ENCODE peak calls at places on chromosomes 5 and 9, in ten cellular contexts. R, K, Z, T, F, U, N, D, P and Q are unnamed samples.

GRCh38 chr5:171272996-171273970 is 35.8 kb upstream of the TLX3 start:
- DNase-seq in R (no peak), K (no peak), U (peak), Z (no peak), P (no peak), F (no peak), T (peak), D (no peak), N (no peak), Q (no peak)

GRCh38 chr5:84344788-84345187 is 39.9 kb downstream of the EDIL3 start:
- DNase-seq in U (no peak), R (no peak), K (no peak), P (no peak), Z (no peak), D (no peak), T (no peak), F (no peak), N (no peak), Q (no peak)

GRCh38 chr5:3392306-3392939 is 203.2 kb upstream of the IRX1 start:
- DNase-seq in N (no peak), T (no peak), U (no peak), K (no peak), R (no peak), Z (no peak), P (no peak), D (no peak), F (peak), Q (no peak)

GRCh38 chr5:57176350-57176857 is 2.5 kb downstream of the GPBP1 start:
- DNase-seq in U (no peak), T (peak), R (no peak), N (no peak), F (no peak), Z (no peak), K (no peak), P (no peak), D (no peak), Q (no peak)

GRCh38 chr5:122501087-122501435 is 189.0 kb downstream of the SNCAIP start:
- DNase-seq in K (no peak), P (no peak), R (no peak), D (no peak), Z (no peak), F (no peak), N (no peak), U (no peak), T (peak), Q (no peak)

GRCh38 chr5:176653401-176653800 is 6.1 kb downstream of the TSPAN17 start:
- DNase-seq in U (no peak), F (no peak), P (no peak), K (no peak), Z (no peak), T (peak), R (no peak), D (no peak), N (no peak), Q (no peak)

GRCh38 chr5:120769291-120769872 is 305.3 kb downstream of the PRR16 start:
- DNase-seq in N (no peak), U (no peak), K (no peak), P (no peak), Z (no peak), T (peak), F (no peak), D (no peak), R (no peak), Q (no peak)

GRCh38 chr9:34059954-34060353 is 11.3 kb upstream of the UBAP2 start:
- DNase-seq in D (no peak), N (no peak), R (no peak), U (no peak), K (no peak), T (no peak), Z (no peak), F (no peak), P (no peak), Q (no peak)

GRCh38 chr5:107619781-107620180 is 51.0 kb downstream of the EFNA5 start:
- DNase-seq in T (no peak), P (no peak), F (no peak), K (no peak), R (no peak), N (no peak), Z (no peak), U (no peak), D (no peak), Q (no peak)

GRCh38 chr5:66558562-66558961 is 37.6 kb upstream of the MAST4 start:
- DNase-seq in T (no peak), P (no peak), Z (no peak), K (no peak), D (no peak), N (no peak), F (no peak), U (no peak), R (no peak), Q (no peak)

GRCh38 chr9:28177142-28177541 is 603.9 kb upstream of the C9orf72 start:
- DNase-seq in K (no peak), U (no peak), P (no peak), N (no peak), R (no peak), D (no peak), T (no peak), Z (no peak), F (no peak), Q (no peak)

GRCh38 chr9:128454991-128455390 is 815 bp upstream of the ODF2 start:
- DNase-seq in P (no peak), D (no peak), U (peak), K (no peak), R (no peak), N (no peak), T (no peak), Z (no peak), F (no peak), Q (no peak)

GRCh38 chr5:98770911-98771322 is 2.5 kb upstream of the RGMB start:
- DNase-seq in F (no peak), Z (no peak), T (peak), K (no peak), R (no peak), N (no peak), D (no peak), U (no peak), P (no peak), Q (no peak)

GRCh38 chr5:1171340-1171941 is 30.0 kb upstream of the SLC6A19 start:
- DNase-seq in T (peak), F (peak), U (no peak), K (no peak), R (no peak), N (no peak), P (no peak), Z (no peak), D (no peak), Q (no peak)

GRCh38 chr5:38650540-38651275 is 94.3 kb upstream of the LIFR start:
- DNase-seq in U (no peak), F (no peak), N (no peak), P (no peak), D (no peak), T (peak), R (no peak), K (no peak), Z (no peak), Q (no peak)

GRCh38 chr9:113734826-113735225 is 141.3 kb upstream of the ZNF618 start:
- DNase-seq in T (no peak), N (no peak), Z (no peak), R (no peak), P (no peak), U (no peak), K (no peak), D (no peak), F (no peak), Q (no peak)

GRCh38 chr5:147234825-147235635 is at the start of gene STK32A:
- DNase-seq in R (peak), F (peak), T (no peak), P (no peak), Z (peak), U (no peak), K (no peak), N (peak), D (no peak), Q (no peak)

GRCh38 chr9:110033869-110034268 is 174.1 kb downstream of the C9orf152 start:
- DNase-seq in T (no peak), P (no peak), U (no peak), K (no peak), D (no peak), F (no peak), N (no peak), R (no peak), Z (no peak), Q (no peak)

GRCh38 chr9:123176230-123176629 is 92.2 kb downstream of the STRBP start:
- DNase-seq in D (no peak), F (no peak), K (no peak), Z (no peak), N (no peak), P (no peak), R (no peak), T (peak), U (no peak), Q (no peak)

GRCh38 chr9:33159760-33160127 is 7.4 kb downstream of the B4GALT1 start:
- DNase-seq in R (peak), D (no peak), Z (no peak), P (peak), F (peak), T (peak), U (no peak), N (peak), K (peak), Q (no peak)

GRCh38 chr5:94778712-94779111 is 160.2 kb downstream of the SLF1 start:
- DNase-seq in T (no peak), U (no peak), Z (no peak), K (no peak), D (no peak), N (no peak), R (no peak), P (no peak), F (no peak), Q (no peak)

GRCh38 chr9:125843646-125844045 is 96.5 kb downstream of the PBX3 start:
- DNase-seq in U (no peak), K (no peak), N (no peak), T (peak), R (no peak), D (no peak), F (no peak), Z (no peak), P (no peak), Q (no peak)

GRCh38 chr5:176362098-176362442 is 506 bp upstream of the KIAA1191 start:
- DNase-seq in Z (no peak), N (no peak), R (no peak), F (no peak), T (no peak), D (no peak), U (no peak), P (no peak), K (no peak), Q (no peak)

GRCh38 chr5:176948458-176948857 is 49.3 kb upstream of the HK3 start:
- DNase-seq in K (no peak), D (no peak), U (no peak), Z (no peak), T (no peak), R (no peak), F (no peak), N (no peak), P (no peak), Q (no peak)

GRCh38 chr9:130981002-130981760 is 27.8 kb upstream of the LAMC3 start:
- DNase-seq in F (no peak), N (no peak), T (no peak), P (no peak), U (no peak), K (no peak), R (no peak), Z (no peak), D (no peak), Q (no peak)

GRCh38 chr5:131570757-131571156 is 64.3 kb downstream of the RAPGEF6 start:
- DNase-seq in P (no peak), U (no peak), K (no peak), N (no peak), D (no peak), F (no peak), T (no peak), Z (no peak), R (no peak), Q (no peak)

GRCh38 chr9:125460346-125460745 is 198.7 kb downstream of the GAPVD1 start:
- DNase-seq in D (peak), Z (no peak), K (no peak), R (no peak), N (no peak), F (no peak), U (no peak), T (peak), P (no peak), Q (no peak)

GRCh38 chr9:21778300-21778699 is 24.1 kb upstream of the MTAP start:
- DNase-seq in P (no peak), U (no peak), F (no peak), K (no peak), N (no peak), T (peak), D (no peak), R (no peak), Z (no peak), Q (peak)

GRCh38 chr5:56356121-56356875 is 123.2 kb upstream of the ANKRD55 start:
- DNase-seq in K (no peak), F (no peak), R (no peak), N (no peak), T (peak), Z (no peak), P (no peak), U (peak), D (no peak), Q (no peak)

GRCh38 chr9:118595719-118596305 is 773.4 kb downstream of the BRINP1 start:
- DNase-seq in K (no peak), R (no peak), P (peak), F (no peak), U (no peak), D (no peak), T (no peak), N (peak), Z (peak), Q (no peak)

GRCh38 chr9:71036501-71036900 is 84.9 kb downstream of the TRPM3 start:
- DNase-seq in U (peak), Z (no peak), F (no peak), T (no peak), D (no peak), R (no peak), K (no peak), N (no peak), P (peak), Q (no peak)

GRCh38 chr5:86500947-86501346 is 116.8 kb upstream of the COX7C start:
- DNase-seq in R (no peak), U (no peak), N (no peak), K (no peak), P (no peak), T (no peak), F (no peak), D (no peak), Z (no peak), Q (no peak)

GRCh38 chr5:117945261-117945660 is 1043.1 kb downstream of the DTWD2 start:
- DNase-seq in N (no peak), P (no peak), T (no peak), K (no peak), D (no peak), U (no peak), F (no peak), R (no peak), Z (no peak), Q (no peak)

GRCh38 chr9:84315278-84315877 is 25.2 kb downstream of the SLC28A3 start:
- DNase-seq in P (no peak), K (no peak), Z (peak), N (peak), U (peak), R (peak), F (peak), T (peak), D (no peak), Q (peak)

GRCh38 chr5:35124932-35125331 is 77.2 kb upstream of the AGXT2 start:
- DNase-seq in N (no peak), K (no peak), U (no peak), P (no peak), T (no peak), R (no peak), D (no peak), Z (no peak), F (no peak), Q (no peak)

GRCh38 chr5:118857700-118858099 is 130.6 kb downstream of the DTWD2 start:
- DNase-seq in K (no peak), N (no peak), D (no peak), T (peak), Z (no peak), P (no peak), F (no peak), R (no peak), U (no peak), Q (no peak)

GRCh38 chr9:136906251-136906650 is 19.9 kb downstream of the TRAF2 start:
- DNase-seq in R (no peak), U (no peak), P (no peak), T (no peak), D (no peak), Z (no peak), K (no peak), F (no peak), N (no peak), Q (no peak)

GRCh38 chr9:136913701-136914438 is 27.6 kb downstream of the TRAF2 start:
- DNase-seq in T (no peak), U (no peak), N (no peak), R (no peak), F (no peak), Z (no peak), P (no peak), K (no peak), D (no peak), Q (no peak)

GRCh38 chr9:136907011-136907914 is 20.9 kb downstream of the TRAF2 start:
- DNase-seq in F (no peak), R (no peak), K (peak), Z (no peak), T (no peak), P (no peak), U (no peak), N (no peak), D (no peak), Q (no peak)

GRCh38 chr9:136910197-136910900 is 24.0 kb downstream of the TRAF2 start:
- DNase-seq in U (no peak), R (no peak), D (no peak), F (no peak), K (no peak), P (no peak), T (no peak), Z (no peak), N (no peak), Q (no peak)

GRCh38 chr9:136910901-136911245 is 24.6 kb downstream of the TRAF2 start:
- DNase-seq in D (no peak), P (no peak), Z (no peak), T (no peak), R (no peak), F (no peak), U (no peak), N (no peak), K (no peak), Q (no peak)
- TF ChIP-seq CTCF in D (no peak), P (no peak), Z (no peak), T (no peak), R (no peak), F (no peak), U (no peak), N (no peak), K (no peak), Q (no peak)

GRCh38 chr9:133347985-133348762 is at the start of the genes MED22 and RPL7A:
- DNase-seq in N (peak), R (peak), F (peak), T (peak), U (peak), Z (peak), P (peak), D (peak), K (peak), Q (peak)
- TF ChIP-seq CTCF in N (peak), R (no peak), F (peak), T (no peak), U (peak), Z (no peak), P (no peak), D (no peak), K (no peak), Q (no peak)

GRCh38 chr5:28770307-28770706 is 1731.9 kb upstream of the CDH9 start:
- DNase-seq in D (no peak), Z (no peak), U (no peak), T (no peak), F (no peak), N (no peak), P (no peak), R (no peak), K (no peak), Q (no peak)

DNA sequence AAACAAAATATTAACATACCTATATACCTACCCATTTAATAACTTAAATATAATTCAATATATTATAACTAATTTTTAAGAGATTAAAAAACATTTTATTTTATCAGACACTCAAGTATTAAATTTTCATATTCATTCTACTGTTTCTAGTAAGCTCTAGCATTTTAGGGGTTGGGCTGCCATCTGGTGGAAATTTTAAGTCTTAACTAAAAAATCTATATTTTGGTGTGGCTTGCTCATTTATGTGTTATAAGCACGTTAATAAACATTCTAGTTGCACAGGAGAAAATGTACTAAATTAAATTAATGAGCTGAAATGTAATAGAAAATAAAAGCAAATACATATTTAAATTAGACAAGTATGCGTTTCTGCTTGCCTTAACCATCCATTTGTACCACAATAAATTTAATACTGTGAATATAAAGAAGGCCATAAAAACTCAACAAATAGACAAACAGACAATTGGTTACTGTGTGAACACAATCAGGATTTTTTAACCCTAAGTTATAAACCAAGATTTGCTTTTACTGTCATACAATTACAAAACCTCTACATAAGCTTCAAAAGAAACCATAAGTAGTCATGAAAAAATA is 1728.3 kb upstream of the CDH9 start:
- DNase-seq in N (no peak), R (no peak), T (peak), K (no peak), P (no peak), Z (peak), D (no peak), U (peak), F (no peak), Q (no peak)
- TF ChIP-seq CTCF in N (no peak), R (peak), T (peak), K (no peak), P (no peak), Z (peak), D (peak), U (peak), F (no peak), Q (no peak)

GRCh38 chr5:77366717-77367500 is 125.2 kb downstream of the WDR41 start:
- DNase-seq in K (no peak), N (no peak), U (peak), D (no peak), Z (no peak), P (no peak), T (no peak), F (no peak), R (no peak), Q (no peak)
- TF ChIP-seq CTCF in K (no peak), N (no peak), U (no peak), D (no peak), Z (no peak), P (no peak), T (no peak), F (no peak), R (no peak), Q (no peak)

DNA sequence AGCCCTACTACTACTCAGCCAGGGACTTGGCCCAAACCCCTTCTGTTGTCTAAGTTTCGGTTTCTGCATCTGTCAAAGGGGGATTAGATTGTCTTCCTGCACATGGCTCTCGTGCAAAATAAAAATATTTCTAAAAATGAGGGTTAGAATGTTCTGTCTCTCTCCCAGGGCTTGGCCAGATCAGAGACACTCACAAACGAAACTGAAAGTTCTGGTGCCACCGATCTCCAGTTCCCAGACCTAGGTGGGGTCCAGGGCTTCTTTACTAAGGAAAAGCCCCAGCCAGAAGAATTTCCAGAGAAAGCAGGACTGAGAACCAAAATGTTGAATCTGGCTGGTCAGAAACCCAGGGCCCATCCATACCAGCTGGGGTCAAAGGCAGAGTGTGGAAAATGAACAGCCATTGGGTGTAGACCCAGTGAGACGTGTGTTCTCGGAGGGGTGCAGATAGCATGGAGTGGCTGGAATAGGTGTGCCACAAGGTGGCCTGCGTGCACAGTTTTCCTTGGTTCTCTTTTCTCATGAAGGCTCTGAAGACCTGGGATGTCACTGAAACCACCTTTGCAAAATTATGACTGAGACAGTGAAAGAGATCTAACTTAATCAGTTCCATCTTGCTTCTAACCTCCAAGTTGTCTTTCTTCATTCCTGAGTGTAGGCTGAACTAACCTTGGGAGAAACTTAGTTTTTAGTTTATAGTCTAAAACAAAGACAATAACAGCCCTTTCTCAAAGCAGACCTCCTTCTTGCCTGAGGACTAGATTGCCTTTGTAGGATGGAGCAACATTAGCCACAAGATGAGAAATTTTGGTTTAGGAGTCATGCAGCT is 2.2 kb upstream of the SLC23A1 start:
- DNase-seq in N (peak), U (peak), F (peak), Z (no peak), R (no peak), D (no peak), T (no peak), P (no peak), K (peak), Q (no peak)
- TF ChIP-seq CTCF in N (peak), U (peak), F (peak), Z (no peak), R (peak), D (no peak), T (no peak), P (no peak), K (no peak), Q (no peak)

GRCh38 chr5:29930316-29930715 is 1263.2 kb upstream of the CDH6 start:
- DNase-seq in R (no peak), K (no peak), Z (no peak), T (no peak), U (no peak), P (no peak), D (no peak), F (no peak), N (no peak), Q (no peak)
- TF ChIP-seq CTCF in R (no peak), K (no peak), Z (no peak), T (no peak), U (no peak), P (no peak), D (no peak), F (no peak), N (no peak), Q (no peak)